ENCODE peak calls at places on chromosomes 16 and 17, in four cellular contexts. One of them, this sample, is unnamed.
A peak's percentile ranks its signal among the peaks of the same experiment; 100 is the strongest.

GRCh38 chr16:56634715-56635440 is 2.4 kb downstream of the MT1M start:
- DNase-seq in AG08396: no peak
- DNase-seq in CD4-positive, CD25-positive, alpha-beta regulatory T cell: no peak
- DNase-seq in mucosa of gallbladder: no peak
- DNase-seq in this sample: no peak

GRCh38 chr17:53844476-53845107 is 21.9 kb downstream of the KIF2B start:
- DNase-seq in AG08396: no peak
- DNase-seq in CD4-positive, CD25-positive, alpha-beta regulatory T cell: no peak
- DNase-seq in mucosa of gallbladder: no peak
- DNase-seq in this sample: no peak

GRCh38 chr17:49210158-49211029 is at the start of the genes ABI3 and GNGT2:
- DNase-seq in AG08396: peak; percentile 37
- DNase-seq in CD4-positive, CD25-positive, alpha-beta regulatory T cell: peak; percentile 24
- DNase-seq in mucosa of gallbladder: no peak
- DNase-seq in this sample: no peak

GRCh38 chr17:79160980-79161621 is 86.5 kb downstream of the ENGASE start:
- DNase-seq in AG08396: no peak
- DNase-seq in CD4-positive, CD25-positive, alpha-beta regulatory T cell: no peak
- DNase-seq in mucosa of gallbladder: no peak
- DNase-seq in this sample: peak; percentile 69

GRCh38 chr16:58187092-58187491 is 10.8 kb downstream of the CSNK2A2 start:
- DNase-seq in AG08396: no peak
- DNase-seq in CD4-positive, CD25-positive, alpha-beta regulatory T cell: no peak
- DNase-seq in mucosa of gallbladder: no peak
- DNase-seq in this sample: no peak

GRCh38 chr17:80647746-80648145 is 103.1 kb downstream of the RPTOR start:
- DNase-seq in AG08396: peak; percentile 83
- DNase-seq in CD4-positive, CD25-positive, alpha-beta regulatory T cell: no peak
- DNase-seq in mucosa of gallbladder: no peak
- DNase-seq in this sample: no peak

GRCh38 chr16:56776562-56776961 is 46.6 kb downstream of the NUP93 start:
- DNase-seq in AG08396: peak; percentile 14
- DNase-seq in CD4-positive, CD25-positive, alpha-beta regulatory T cell: no peak
- DNase-seq in mucosa of gallbladder: peak; percentile 18
- DNase-seq in this sample: no peak

GRCh38 chr16:13036600-13036999 is 135.2 kb downstream of the SHISA9 start:
- DNase-seq in AG08396: peak; percentile 11
- DNase-seq in CD4-positive, CD25-positive, alpha-beta regulatory T cell: no peak
- DNase-seq in mucosa of gallbladder: peak; percentile 51
- DNase-seq in this sample: no peak

GRCh38 chr17:79392598-79392997 is 218.3 kb downstream of the RBFOX3 start:
- DNase-seq in AG08396: no peak
- DNase-seq in CD4-positive, CD25-positive, alpha-beta regulatory T cell: no peak
- DNase-seq in mucosa of gallbladder: no peak
- DNase-seq in this sample: no peak

This sample was measured in DMS153.